ENCODE peak calls at places on chromosomes 6 and 20, in eight cellular contexts. O is upper lobe of right lung, U is dorsolateral prefrontal cortex, C is cardiac muscle cell, J is right lobe of liver, Q is keratinocyte, D is body of pancreas, E is mesendoderm. K is an unnamed sample. For H3K27me3, the result is how much of the 10 kb centered on the place peaks cover.

GRCh38 chr20:49368596-49368995 is 90.7 kb upstream of the ZNFX1 start:
- DNase-seq in O (no peak), U (no peak), C (no peak), J (no peak), Q (no peak), D (no peak), E (no peak), K (no peak)

GRCh38 chr6:11789754-11790153 is 11.2 kb upstream of the ADTRP start:
- DNase-seq in O (no peak), U (no peak), C (peak), J (no peak), Q (no peak), D (no peak), E (no peak), K (no peak)

GRCh38 chr6:72783035-72783434 is 161.2 kb downstream of the KCNQ5 start:
- DNase-seq in O (no peak), U (no peak), C (no peak), J (no peak), Q (no peak), D (no peak), E (no peak), K (no peak)

GRCh38 chr6:116533233-116533957 is 12.1 kb downstream of the TRAPPC3L start:
- DNase-seq in O (no peak), U (no peak), C (no peak), J (no peak), Q (no peak), D (no peak), E (peak), K (no peak)

GRCh38 chr6:113306552-113307145 is 550.5 kb upstream of the MARCKS start:
- DNase-seq in O (peak), U (no peak), C (peak), J (peak), Q (no peak), D (peak), E (peak), K (peak)

GRCh38 chr20:57652865-57653545 is 32.8 kb upstream of the ZBP1 start:
- DNase-seq in O (peak), U (no peak), C (no peak), J (no peak), Q (no peak), D (no peak), E (no peak), K (no peak)

GRCh38 chr6:35663447-35664235 is 25.1 kb downstream of the FKBP5 start:
- DNase-seq in O (no peak), U (no peak), C (peak), J (no peak), Q (no peak), D (no peak), E (peak), K (no peak)

GRCh38 chr20:7650481-7650880 is 289.8 kb downstream of the HAO1 start:
- DNase-seq in O (no peak), U (no peak), C (peak), J (no peak), Q (no peak), D (no peak), E (no peak), K (peak)

GRCh38 chr20:1401431-1401907 is 8.6 kb upstream of the FKBP1A start:
- DNase-seq in O (no peak), U (no peak), C (no peak), J (no peak), Q (no peak), D (no peak), E (no peak), K (no peak)

GRCh38 chr6:85453052-85453451 is 3.2 kb downstream of the NT5E start:
- DNase-seq in O (no peak), U (no peak), C (no peak), J (no peak), Q (no peak), D (no peak), E (no peak), K (no peak)

GRCh38 chr6:124573953-124574352 is 388.3 kb upstream of the RNF217 start:
- DNase-seq in O (no peak), U (no peak), C (no peak), J (no peak), Q (no peak), D (no peak), E (no peak), K (no peak)

GRCh38 chr20:11849270-11849920 is 68.3 kb upstream of the BTBD3 start:
- DNase-seq in O (no peak), U (no peak), C (peak), J (no peak), Q (no peak), D (no peak), E (no peak), K (peak)

GRCh38 chr20:14568701-14569100 is 231.3 kb upstream of the FLRT3 start:
- DNase-seq in O (no peak), U (no peak), C (no peak), J (no peak), Q (no peak), D (no peak), E (peak), K (no peak)

GRCh38 chr6:134451529-134451928 is 133.6 kb upstream of the SGK1 start:
- DNase-seq in O (no peak), U (no peak), C (no peak), J (no peak), Q (no peak), D (no peak), E (no peak), K (no peak)

GRCh38 chr6:10577112-10577511 is 56.0 kb downstream of the GCNT2 start:
- DNase-seq in O (no peak), U (no peak), C (no peak), J (no peak), Q (no peak), D (no peak), E (peak), K (no peak)

DNA sequence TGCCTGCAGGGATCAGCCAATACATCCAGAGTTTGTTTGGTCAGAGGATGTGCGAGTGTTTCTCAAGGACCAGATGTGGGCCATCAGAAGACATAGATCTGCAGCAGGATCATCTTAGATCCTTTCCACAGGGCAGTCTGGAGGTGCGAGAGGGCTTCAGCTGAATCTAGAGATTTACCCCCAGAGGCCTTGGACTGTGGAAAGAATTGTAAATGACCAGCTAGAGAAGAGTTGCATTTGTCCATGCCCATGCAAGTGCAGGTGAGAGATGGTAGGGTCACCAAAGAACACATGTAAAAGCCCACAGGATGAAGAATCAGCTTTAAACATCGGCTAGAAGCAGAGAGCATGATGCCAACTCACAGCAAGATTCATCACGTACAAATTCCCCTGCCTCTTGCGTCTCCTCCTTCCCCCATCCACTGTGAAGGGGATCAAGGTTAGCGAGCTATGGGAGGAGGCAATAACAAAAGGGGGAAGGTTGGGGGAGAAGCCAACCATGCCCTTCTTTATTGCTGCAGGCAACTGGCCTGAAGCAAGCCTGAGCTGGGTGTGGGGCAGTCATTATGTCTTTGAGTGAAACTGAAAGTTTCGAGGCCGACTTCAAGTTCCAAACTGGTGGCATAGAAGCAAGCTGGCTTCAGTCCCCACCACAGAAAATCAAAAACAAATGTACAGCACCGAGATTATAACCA is 83.5 kb downstream of the SCML4 start:
- DNase-seq in O (no peak), U (no peak), C (no peak), J (no peak), Q (no peak), D (no peak), E (no peak), K (no peak)
- H3K27me3 ChIP-seq in O (under half), U (under half), C (under half), J (under half), Q (under half), D (under half), E (under half), K (under half)

GRCh38 chr6:74991573-74992332 is 214.1 kb downstream of the COL12A1 start:
- DNase-seq in O (no peak), U (no peak), C (no peak), J (no peak), Q (peak), D (no peak), E (peak), K (peak)
- H3K27ac ChIP-seq in O (no peak), U (no peak), C (no peak), J (no peak), Q (peak), D (no peak), E (no peak), K (no peak)

GRCh38 chr6:155340464-155341129 is 26.3 kb upstream of the TFB1M start:
- DNase-seq in O (no peak), U (no peak), C (no peak), J (no peak), Q (no peak), D (no peak), E (peak), K (no peak)
- H3K4me3 ChIP-seq in O (no peak), U (no peak), C (no peak), J (no peak), Q (no peak), D (no peak), E (no peak), K (no peak)

GRCh38 chr20:39605908-39606307 is 643.8 kb downstream of the DHX35 start:
- DNase-seq in O (no peak), U (no peak), C (no peak), J (no peak), Q (peak), D (no peak), E (no peak), K (no peak)
- H3K27me3 ChIP-seq in O (under half), U (under half), C (under half), J (under half), Q (under half), D (under half), E (under half), K (under half)

DNA sequence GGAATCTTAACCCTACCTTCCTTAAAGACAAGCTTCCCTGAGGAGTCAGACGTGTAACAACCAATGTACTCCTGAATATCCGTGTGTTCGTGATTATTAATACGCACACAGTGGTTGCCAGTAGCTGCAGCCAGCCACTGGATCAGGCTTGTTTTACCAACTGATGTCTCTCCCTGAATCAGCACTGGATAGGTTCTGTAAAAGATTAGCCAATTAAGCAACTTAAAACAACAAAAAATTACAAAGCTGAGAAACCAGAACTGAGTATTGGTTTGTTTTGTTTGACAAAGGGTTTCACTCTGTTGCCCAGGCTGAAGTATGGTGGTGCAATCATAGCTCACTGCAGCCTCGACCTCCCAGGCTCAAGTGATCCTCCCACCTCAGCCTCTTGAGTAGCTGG is 69.3 kb downstream of the MDN1 start:
- DNase-seq in O (no peak), U (no peak), C (no peak), J (no peak), Q (no peak), D (no peak), E (no peak), K (no peak)
- H3K27ac ChIP-seq in O (no peak), U (no peak), C (no peak), J (no peak), Q (no peak), D (no peak), E (no peak), K (no peak)

GRCh38 chr6:151240861-151241642 is 1.3 kb downstream of the AKAP12 start:
- DNase-seq in O (peak), U (peak), C (peak), J (peak), Q (no peak), D (peak), E (peak), K (peak)

GRCh38 chr6:151236668-151237401 is 2.9 kb upstream of the AKAP12 start:
- DNase-seq in O (no peak), U (no peak), C (no peak), J (no peak), Q (no peak), D (no peak), E (no peak), K (no peak)

GRCh38 chr6:151241853-151242252 is 2.1 kb downstream of the AKAP12 start:
- DNase-seq in O (no peak), U (no peak), C (no peak), J (no peak), Q (no peak), D (no peak), E (no peak), K (no peak)

GRCh38 chr6:151240036-151240685 is 394 bp downstream of the AKAP12 start:
- DNase-seq in O (peak), U (peak), C (peak), J (peak), Q (no peak), D (peak), E (peak), K (peak)

DNA sequence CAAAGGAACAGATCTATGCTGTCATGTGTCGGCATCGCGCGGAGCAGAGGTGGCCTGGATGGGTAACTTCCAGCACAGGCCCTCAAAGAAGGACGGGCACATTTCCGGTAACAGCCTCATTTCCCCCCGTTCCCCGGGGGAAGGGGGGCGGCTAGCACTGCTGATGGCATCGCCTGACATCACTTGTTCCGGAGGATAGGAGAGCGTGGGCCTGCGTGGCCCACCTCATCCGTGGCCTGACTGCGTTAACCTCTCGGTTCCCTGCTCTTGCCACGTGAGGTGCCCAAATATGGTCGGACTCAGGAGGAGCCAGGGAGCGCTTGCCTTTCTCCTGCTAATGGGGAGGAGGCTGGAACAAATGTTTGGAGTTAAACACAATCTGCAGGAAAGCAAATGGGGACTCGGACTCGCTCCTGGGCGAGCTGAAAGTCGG is at the start of gene AKAP12:
- DNase-seq in O (no peak), U (peak), C (peak), J (no peak), Q (no peak), D (no peak), E (peak), K (peak)
- H3K4me3 ChIP-seq in O (peak), U (peak), C (peak), J (peak), Q (peak), D (peak), E (peak), K (peak)

DNA sequence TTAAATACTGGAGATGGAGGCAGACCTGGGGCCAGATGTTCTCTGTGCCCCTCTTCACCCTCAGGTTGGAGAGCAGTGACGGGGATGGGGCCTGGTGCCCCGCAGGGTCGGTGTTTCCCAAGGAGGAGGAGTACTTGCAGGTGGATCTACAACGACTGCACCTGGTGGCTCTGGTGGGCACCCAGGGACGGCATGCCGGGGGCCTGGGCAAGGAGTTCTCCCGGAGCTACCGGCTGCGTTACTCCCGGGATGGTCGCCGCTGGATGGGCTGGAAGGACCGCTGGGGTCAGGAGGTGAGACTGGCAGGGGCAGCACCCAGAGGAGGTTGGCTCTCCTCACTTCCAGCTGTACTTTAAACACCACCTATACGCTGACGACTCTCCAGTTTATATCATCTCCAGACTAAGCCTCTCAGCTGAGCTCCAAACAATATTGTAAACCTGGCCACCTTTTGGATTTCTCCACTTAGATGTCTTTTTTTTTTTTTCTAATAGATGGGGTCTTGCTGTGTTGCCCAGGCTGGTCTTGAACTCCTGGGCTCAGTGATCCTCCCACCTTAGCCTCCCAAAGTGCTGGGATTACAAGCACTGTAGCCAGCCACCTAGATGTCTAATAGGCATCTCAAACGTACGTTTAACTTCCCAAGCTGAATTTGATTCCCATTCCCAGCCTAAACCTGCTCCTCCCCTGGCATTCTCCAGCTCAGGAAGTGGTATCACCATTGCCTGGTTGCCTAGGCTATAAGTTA is 5.0 kb downstream of the DDR1 start:
- DNase-seq in O (no peak), U (peak), C (no peak), J (no peak), Q (no peak), D (no peak), E (no peak), K (no peak)
- H3K27me3 ChIP-seq in O (under half), U (under half), C (under half), J (under half), Q (under half), D (under half), E (under half), K (under half)

GRCh38 chr20:53753880-53754459 is 160.3 kb upstream of the ZNF217 start:
- DNase-seq in O (no peak), U (no peak), C (no peak), J (no peak), Q (no peak), D (no peak), E (no peak), K (no peak)
- H3K27ac ChIP-seq in O (no peak), U (no peak), C (no peak), J (no peak), Q (peak), D (no peak), E (peak), K (no peak)

DNA sequence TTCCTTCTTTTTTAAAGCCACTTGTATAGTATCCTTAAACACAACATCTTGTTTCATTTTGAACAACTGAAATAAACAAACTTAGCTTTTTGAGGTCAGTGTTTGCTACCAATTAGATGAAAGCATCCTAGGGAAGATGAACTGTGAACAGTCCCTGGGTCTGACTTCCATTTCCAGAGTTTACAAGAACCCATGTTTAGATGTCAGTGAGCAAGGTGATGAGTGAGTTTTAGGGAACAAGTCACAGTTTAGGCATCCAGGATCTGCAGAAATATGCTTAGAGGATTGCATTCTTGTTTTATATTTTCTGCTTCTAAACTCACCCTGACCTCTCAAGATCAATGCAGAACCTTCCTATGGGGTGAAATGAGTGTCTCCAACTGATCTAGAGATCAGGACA is 3.0 kb downstream of the ZC2HC1B start:
- DNase-seq in O (no peak), U (no peak), C (no peak), J (no peak), Q (no peak), D (no peak), E (no peak), K (no peak)
- H3K4me3 ChIP-seq in O (no peak), U (no peak), C (no peak), J (no peak), Q (no peak), D (no peak), E (no peak), K (no peak)

GRCh38 chr20:46772901-46773300 is 63.5 kb downstream of the SLC2A10 start:
- DNase-seq in O (no peak), U (no peak), C (no peak), J (no peak), Q (no peak), D (no peak), E (peak), K (no peak)

GRCh38 chr20:46775826-46776225 is 66.4 kb downstream of the SLC2A10 start:
- DNase-seq in O (no peak), U (no peak), C (no peak), J (no peak), Q (no peak), D (no peak), E (no peak), K (no peak)

GRCh38 chr20:46771195-46771588 is 61.7 kb downstream of the SLC2A10 start:
- DNase-seq in O (no peak), U (no peak), C (no peak), J (no peak), Q (no peak), D (no peak), E (no peak), K (no peak)

GRCh38 chr20:46774943-46775560 is 65.6 kb downstream of the SLC2A10 start:
- DNase-seq in O (no peak), U (no peak), C (no peak), J (no peak), Q (no peak), D (no peak), E (no peak), K (no peak)

DNA sequence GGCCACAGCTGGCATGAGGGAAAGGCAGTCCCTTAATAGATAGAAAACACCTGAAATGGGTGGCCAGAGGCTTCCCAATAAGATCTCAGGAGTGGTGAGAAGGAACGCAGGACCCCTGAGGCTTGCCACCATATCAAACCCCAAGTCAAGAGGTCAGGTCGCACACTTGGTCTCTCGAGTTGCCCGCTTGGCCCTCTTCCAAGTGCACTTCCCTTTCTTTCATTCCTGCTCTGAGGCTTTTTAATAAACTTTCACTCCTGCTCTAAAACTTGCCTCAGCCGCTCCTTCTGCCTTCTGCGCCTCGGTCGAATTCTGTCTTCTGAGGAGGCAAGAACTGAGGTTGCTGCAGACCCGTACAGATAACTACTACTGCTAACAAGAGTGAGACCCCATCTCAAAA is 64.2 kb downstream of the SLC2A10 start:
- DNase-seq in O (no peak), U (no peak), C (no peak), J (no peak), Q (no peak), D (peak), E (no peak), K (no peak)
- H3K27me3 ChIP-seq in O (under half), U (under half), C (under half), J (under half), Q (under half), D (under half), E (under half), K (under half)